ENCODE peak calls at places on chromosome 1, in nine cellular contexts. B is osteocyte, M is endothelial cell, X is fibroblast of pulmonary artery, A is esophagus squamous epithelium, N is astrocyte of the spinal cord, T is HFFc6, W is heart left ventricle, D is natural killer cell. E is an unnamed sample.

GRCh38 chr1:23913212-23913880 is at the start of gene CNR2:
- DNase-seq in A (peak), W (no peak), M (no peak), T (no peak), N (no peak), X (no peak), B (no peak), D (peak), E (no peak)

GRCh38 chr1:10456079-10456478 is 6.2 kb downstream of the CORT start:
- DNase-seq in N (no peak), A (no peak), D (no peak), M (no peak), X (no peak), B (no peak), T (no peak), W (no peak), E (no peak)

GRCh38 chr1:22584001-22584557 is 20.8 kb downstream of the EPHA8 start:
- DNase-seq in T (no peak), X (peak), A (no peak), D (no peak), N (no peak), M (no peak), W (no peak), B (no peak), E (no peak)

GRCh38 chr1:36093226-36093625 is 4.5 kb downstream of the ADPRS start:
- DNase-seq in X (no peak), M (no peak), T (no peak), D (no peak), N (no peak), A (no peak), B (no peak), W (no peak), E (no peak)

GRCh38 chr1:115650961-115651360 is 9.2 kb downstream of the VANGL1 start:
- DNase-seq in M (no peak), T (no peak), D (no peak), B (no peak), X (no peak), A (no peak), W (no peak), N (no peak), E (no peak)

GRCh38 chr1:221962385-221962784 is 220.5 kb upstream of the DUSP10 start:
- DNase-seq in M (no peak), D (no peak), N (no peak), B (no peak), T (no peak), W (no peak), A (no peak), X (no peak), E (no peak)

GRCh38 chr1:33143698-33144097 is 38.1 kb downstream of the TRIM62 start:
- DNase-seq in W (no peak), B (no peak), X (peak), N (peak), T (peak), A (no peak), D (no peak), M (no peak), E (no peak)

GRCh38 chr1:45516465-45516864 is 5.2 kb downstream of the PRDX1 start:
- DNase-seq in B (no peak), X (no peak), M (no peak), T (no peak), W (no peak), A (no peak), N (no peak), D (no peak), E (no peak)

GRCh38 chr1:93304716-93305138 is 41.0 kb upstream of the DR1 start:
- DNase-seq in N (peak), B (no peak), T (peak), A (no peak), D (no peak), M (peak), X (peak), W (peak), E (no peak)

GRCh38 chr1:17045623-17046022 is 8.2 kb downstream of the SDHB start:
- DNase-seq in M (no peak), D (no peak), B (no peak), A (no peak), X (peak), T (no peak), N (no peak), W (no peak), E (no peak)

GRCh38 chr1:154445040-154445472 is 39.9 kb downstream of the IL6R start:
- DNase-seq in X (peak), B (no peak), N (peak), T (peak), W (no peak), M (no peak), D (no peak), A (no peak), E (no peak)

GRCh38 chr1:163035791-163036249 is 33.3 kb upstream of the RGS4 start:
- DNase-seq in X (peak), N (peak), D (no peak), W (no peak), A (no peak), M (no peak), T (peak), B (no peak), E (no peak)

GRCh38 chr1:903305-903704 is 20.4 kb upstream of the SAMD11 start:
- DNase-seq in D (no peak), X (no peak), B (no peak), T (no peak), N (no peak), W (no peak), A (no peak), M (no peak), E (no peak)

GRCh38 chr1:45305231-45305630 is 21.5 kb upstream of the HPDL start:
- DNase-seq in X (no peak), W (no peak), N (no peak), B (peak), M (no peak), A (no peak), T (no peak), D (no peak), E (no peak)

GRCh38 chr1:224065455-224065854 is 48.5 kb upstream of the FBXO28 start:
- DNase-seq in D (no peak), W (no peak), T (no peak), X (peak), N (peak), M (no peak), A (no peak), B (no peak), E (no peak)

GRCh38 chr1:77134359-77134758 is 84.9 kb downstream of the PIGK start:
- DNase-seq in A (no peak), T (no peak), B (no peak), N (no peak), D (no peak), M (no peak), W (no peak), X (peak), E (no peak)

GRCh38 chr1:235304549-235305451 is 23.2 kb downstream of the ARID4B start:
- DNase-seq in A (no peak), D (no peak), T (peak), N (no peak), M (no peak), B (no peak), X (peak), W (no peak), E (no peak)

DNA sequence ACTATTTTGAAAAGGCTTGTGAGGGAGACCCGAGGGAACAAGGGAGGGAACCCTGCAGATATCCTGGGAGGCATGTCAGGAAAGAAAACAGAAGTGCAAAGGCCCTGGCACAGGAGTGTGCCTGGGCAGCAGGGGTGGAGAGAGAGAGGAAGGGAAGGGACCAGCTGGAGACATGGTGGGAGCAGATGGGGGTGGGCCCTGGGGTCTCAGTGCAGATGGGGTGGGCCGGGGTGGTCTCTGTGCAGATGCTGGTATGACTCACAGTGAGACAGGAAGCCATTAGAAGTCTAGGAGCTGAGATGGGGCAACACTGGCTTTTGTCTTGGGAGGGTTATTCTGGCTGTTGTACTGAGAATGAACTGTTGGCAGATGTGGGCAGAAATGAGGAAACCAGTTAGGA is 363.6 kb upstream of the C1orf174 start:
- DNase-seq in W (no peak), D (no peak), B (no peak), M (no peak), A (no peak), X (no peak), T (no peak), N (no peak), E (no peak)
- TF ChIP-seq CTCF in W (no peak), D (no peak), B (no peak), M (no peak), A (no peak), X (no peak), T (no peak), N (no peak), E (no peak)

DNA sequence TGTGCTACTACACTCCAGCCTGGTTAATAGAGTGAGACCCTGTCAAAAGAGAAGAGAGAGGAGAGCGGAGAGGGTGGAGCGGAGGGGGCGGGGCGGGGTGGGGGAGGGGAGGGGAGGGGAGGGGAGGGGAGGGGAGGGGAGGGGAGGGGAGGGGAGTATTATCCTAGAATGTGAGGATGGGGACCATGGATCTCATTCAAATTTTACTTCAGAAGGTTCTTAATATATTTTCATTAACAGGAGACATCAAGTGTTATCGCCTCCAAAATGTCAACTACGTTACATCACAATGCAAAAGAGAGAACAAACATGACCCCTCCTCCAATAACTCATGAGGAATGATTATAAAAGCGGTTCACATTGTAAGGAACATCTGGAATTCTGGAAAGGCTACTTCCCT is 18.7 kb upstream of the GUCA2A start:
- DNase-seq in M (no peak), B (no peak), N (no peak), W (no peak), D (no peak), X (no peak), A (no peak), T (no peak), E (no peak)
- TF ChIP-seq CTCF in M (no peak), B (no peak), N (no peak), W (no peak), D (no peak), X (no peak), A (no peak), T (no peak), E (no peak)

GRCh38 chr1:228308628-228309547 is 97.7 kb downstream of the TRIM11 start:
- DNase-seq in W (no peak), M (no peak), B (peak), A (no peak), X (no peak), D (peak), T (no peak), N (no peak), E (peak)
- TF ChIP-seq CTCF in W (no peak), M (no peak), B (no peak), A (no peak), X (no peak), D (no peak), T (no peak), N (no peak), E (no peak)

GRCh38 chr1:211625040-211625439 is 46.1 kb upstream of the SLC30A1 start:
- DNase-seq in A (no peak), D (no peak), X (peak), B (no peak), M (no peak), W (peak), N (peak), T (peak), E (peak)
- TF ChIP-seq CTCF in A (peak), D (peak), X (peak), B (no peak), M (no peak), W (peak), N (peak), T (peak), E (peak)

DNA sequence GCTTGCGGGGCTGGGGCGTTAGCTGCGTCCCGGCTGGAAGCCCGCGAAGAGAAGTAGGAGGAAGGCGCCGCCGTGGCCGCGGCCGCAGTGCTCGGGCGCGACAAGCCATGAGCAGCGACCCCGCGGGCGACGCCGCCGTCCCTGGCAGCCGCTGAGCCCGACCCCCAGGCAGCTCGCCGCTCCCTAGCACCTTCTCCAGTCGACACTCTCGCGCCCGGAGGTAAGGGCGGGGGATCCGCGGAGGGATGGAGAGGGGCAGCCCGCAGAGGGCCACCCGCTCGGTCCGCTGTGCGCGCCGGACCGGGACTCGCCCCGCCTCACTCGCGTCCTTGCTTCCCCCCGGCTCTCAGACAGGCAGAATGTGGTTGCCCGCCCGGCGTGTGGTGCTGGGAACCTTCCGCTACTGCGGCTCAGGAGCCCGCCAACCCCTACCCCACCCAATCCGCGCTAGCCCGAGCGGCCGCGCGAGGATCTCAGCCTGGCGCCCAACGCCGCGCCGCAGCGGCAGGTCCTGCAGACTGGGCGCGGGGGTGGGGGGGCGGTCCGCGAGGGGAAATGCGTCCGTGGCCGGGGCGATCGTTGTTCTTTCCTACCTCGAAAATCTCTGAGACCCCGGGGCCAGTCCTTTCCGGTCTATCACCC is at the start of gene LRRC8C:
- DNase-seq in T (peak), A (no peak), B (peak), W (peak), D (peak), N (peak), M (peak), X (peak), E (peak)
- TF ChIP-seq CTCF in T (no peak), A (no peak), B (no peak), W (no peak), D (no peak), N (no peak), M (no peak), X (no peak), E (peak)

GRCh38 chr1:220484135-220484534 is 43.8 kb upstream of the MARK1 start:
- DNase-seq in A (no peak), T (no peak), W (no peak), D (no peak), B (no peak), M (no peak), X (no peak), N (no peak), E (no peak)

GRCh38 chr1:220483700-220484099 is 44.2 kb upstream of the MARK1 start:
- DNase-seq in M (no peak), W (peak), T (no peak), A (no peak), N (no peak), B (no peak), X (peak), D (no peak), E (no peak)

GRCh38 chr1:220485791-220486190 is 42.1 kb upstream of the MARK1 start:
- DNase-seq in T (no peak), M (no peak), A (no peak), B (no peak), D (no peak), W (no peak), X (no peak), N (no peak), E (no peak)

GRCh38 chr1:220487297-220487820 is 40.6 kb upstream of the MARK1 start:
- DNase-seq in W (no peak), N (peak), M (peak), X (peak), D (no peak), B (no peak), A (no peak), T (peak), E (no peak)

GRCh38 chr1:220485131-220485530 is 42.8 kb upstream of the MARK1 start:
- DNase-seq in W (no peak), A (no peak), X (no peak), B (no peak), M (no peak), D (no peak), N (no peak), T (no peak), E (no peak)
- TF ChIP-seq CTCF in W (no peak), A (no peak), X (no peak), B (no peak), M (no peak), D (no peak), N (no peak), T (no peak), E (no peak)

GRCh38 chr1:217630711-217631591 is at the start of the genes GPATCH2 and SPATA17:
- DNase-seq in X (peak), W (peak), B (peak), D (peak), A (peak), M (peak), T (peak), N (peak), E (peak)
- TF ChIP-seq CTCF in X (no peak), W (peak), B (peak), D (peak), A (peak), M (no peak), T (peak), N (no peak), E (peak)

GRCh38 chr1:160876311-160876710 is 8.7 kb downstream of the ITLN1 start:
- DNase-seq in D (no peak), N (no peak), W (no peak), A (no peak), B (no peak), M (no peak), T (no peak), X (peak), E (no peak)

GRCh38 chr1:160879056-160879455 is 5.9 kb downstream of the ITLN1 start:
- DNase-seq in N (no peak), D (no peak), B (no peak), A (no peak), X (no peak), W (no peak), T (no peak), M (no peak), E (no peak)

GRCh38 chr1:160874935-160875334 is 10.0 kb downstream of the ITLN1 start:
- DNase-seq in B (no peak), D (no peak), N (no peak), T (no peak), W (no peak), M (no peak), A (no peak), X (no peak), E (no peak)

DNA sequence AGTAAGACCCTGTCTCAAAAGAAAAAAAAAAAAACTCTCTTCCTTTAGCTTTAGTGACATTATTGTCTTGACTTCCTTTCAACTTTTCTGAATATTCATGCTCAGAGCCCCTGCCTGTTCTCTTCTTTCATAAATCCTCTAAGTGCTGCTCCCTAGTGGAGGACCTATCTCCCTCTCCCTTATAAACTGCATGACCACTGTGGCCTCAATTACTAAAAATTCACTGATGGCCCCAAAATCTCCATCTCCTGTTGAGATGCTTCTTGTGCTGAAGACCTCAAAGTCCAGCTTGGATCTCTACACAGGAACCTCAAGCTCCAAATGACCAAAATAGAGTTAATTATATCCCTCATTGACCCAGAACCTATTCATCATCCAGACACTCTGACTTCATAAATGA is 7.8 kb downstream of the ITLN1 start:
- DNase-seq in B (no peak), N (no peak), X (no peak), T (no peak), A (no peak), M (no peak), W (no peak), D (no peak), E (no peak)
- TF ChIP-seq CTCF in B (no peak), N (no peak), X (no peak), T (no peak), A (peak), M (no peak), W (no peak), D (peak), E (peak)

DNA sequence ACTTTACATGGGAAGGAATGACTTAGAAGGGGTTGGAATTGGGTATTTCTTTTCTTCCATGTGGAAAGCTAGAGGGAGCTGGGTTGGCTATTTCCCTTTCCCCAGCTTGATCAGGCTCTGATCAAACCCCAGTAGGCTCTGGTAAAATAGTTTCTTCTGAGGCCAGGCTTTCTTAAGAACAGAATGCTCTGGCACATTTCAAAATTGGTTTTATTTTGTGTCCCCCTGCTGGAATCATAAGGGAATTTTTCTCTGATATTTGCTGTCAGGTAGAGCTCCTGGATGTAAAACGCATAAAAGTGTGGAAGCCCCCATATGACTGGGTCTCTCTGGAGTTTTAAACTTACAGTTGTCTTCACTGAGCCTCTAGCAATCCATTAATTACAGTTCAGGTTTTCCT is 17.1 kb upstream of the APOBEC4 start:
- DNase-seq in N (no peak), T (no peak), A (no peak), M (no peak), W (no peak), D (no peak), X (no peak), B (no peak), E (no peak)
- TF ChIP-seq CTCF in N (peak), T (peak), A (peak), M (peak), W (no peak), D (no peak), X (peak), B (no peak), E (no peak)